ENCODE peak calls at places on chromosomes 12 and 14, in four cellular contexts. P is breast epithelium, J is A549, W is stomach. F is an unnamed sample.
A peak's percentile ranks its signal among the peaks of the same experiment; 100 is the strongest.

GRCh38 chr14:45051896-45052295 is 32.0 kb upstream of the PRPF39 start:
- DNase-seq in P (no peak), J (no peak), W (no peak), F (no peak)

GRCh38 chr14:32709072-32709471 is 229.6 kb upstream of the NPAS3 start:
- DNase-seq in P (no peak), J (peak; percentile 11), W (no peak), F (no peak)

GRCh38 chr14:34926552-34926951 is 51.4 kb upstream of the BAZ1A start:
- DNase-seq in P (no peak), J (no peak), W (no peak), F (no peak)

GRCh38 chr12:52927964-52928363 is 21.0 kb upstream of the KRT18 start:
- DNase-seq in P (no peak), J (no peak), W (no peak), F (no peak)

GRCh38 chr12:91397866-91398532 is 215.4 kb upstream of the DCN start:
- DNase-seq in P (no peak), J (no peak), W (no peak), F (no peak)

GRCh38 chr14:87896393-87897380 is 96.3 kb downstream of the GALC start:
- DNase-seq in P (no peak), J (peak; percentile 54), W (no peak), F (no peak)

GRCh38 chr12:67759829-67760228 is 111.3 kb downstream of the DYRK2 start:
- DNase-seq in P (no peak), J (no peak), W (no peak), F (peak; percentile 47)

GRCh38 chr12:52440821-52441319 is 6.7 kb upstream of the KRT75 start:
- DNase-seq in P (no peak), J (peak; percentile 37), W (no peak), F (no peak)

GRCh38 chr12:6532051-6532926 is 2.0 kb upstream of the GAPDH start:
- DNase-seq in P (no peak), J (peak; percentile 94), W (peak; percentile 55), F (peak; percentile 51)

GRCh38 chr12:107843351-107844311 is 69.1 kb downstream of the ASCL4 start:
- DNase-seq in P (no peak), J (no peak), W (no peak), F (no peak)

GRCh38 chr12:64780220-64780530 is 21.0 kb upstream of the GNS start:
- DNase-seq in P (no peak), J (no peak), W (no peak), F (no peak)

GRCh38 chr12:64781374-64782029 is 22.3 kb upstream of the GNS start:
- DNase-seq in P (no peak), J (no peak), W (peak; percentile 34), F (peak; percentile 68)

GRCh38 chr12:64782181-64782580 is 23.0 kb upstream of the GNS start:
- DNase-seq in P (no peak), J (no peak), W (no peak), F (no peak)

GRCh38 chr12:64779349-64779974 is 20.3 kb upstream of the GNS start:
- DNase-seq in P (no peak), J (no peak), W (no peak), F (no peak)

DNA sequence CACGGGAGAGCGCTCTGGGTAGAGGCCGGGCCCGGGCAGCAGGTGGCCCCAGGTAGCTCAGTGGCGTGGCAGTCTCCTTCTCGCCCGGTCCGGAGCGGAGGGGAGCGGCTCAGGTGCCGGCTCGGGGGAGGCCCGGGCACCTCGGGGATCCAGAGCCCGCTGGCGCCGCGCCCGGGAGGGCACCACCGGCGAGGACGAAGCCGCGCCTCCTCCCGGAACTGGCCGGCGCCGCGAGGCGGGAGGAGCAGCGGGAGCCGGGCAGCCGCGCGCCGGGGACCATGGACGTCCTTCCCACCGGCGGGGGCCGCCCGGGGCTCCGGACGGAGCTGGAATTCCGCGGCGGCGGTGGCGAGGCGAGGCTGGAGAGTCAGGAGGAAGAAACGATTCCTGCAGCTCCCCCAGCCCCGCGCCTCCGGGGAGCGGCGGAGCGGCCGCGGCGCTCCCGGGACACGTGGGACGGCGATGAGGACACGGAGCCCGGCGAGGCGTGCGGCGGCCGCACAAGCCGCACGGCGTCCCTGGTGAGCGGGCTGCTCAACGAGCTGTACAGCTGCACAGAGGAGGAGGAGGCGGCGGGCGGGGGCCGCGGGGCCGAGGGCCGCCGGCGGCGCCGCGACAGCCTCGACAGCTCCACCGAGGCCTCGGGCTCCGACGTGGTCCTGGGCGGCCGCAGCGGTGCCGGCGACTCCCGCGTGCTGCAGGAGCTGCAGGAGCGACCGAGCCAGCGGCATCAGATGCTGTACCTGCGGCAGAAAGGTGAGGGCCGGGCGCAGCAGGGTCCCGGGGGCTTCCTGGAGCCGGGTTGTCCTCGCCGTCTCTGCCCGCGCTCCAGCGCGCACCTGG is 21.5 kb upstream of the GNS start:
- DNase-seq in P (no peak), J (peak; percentile 33), W (peak; percentile 87), F (peak; percentile 87)
- TF ChIP-seq CTCF in P (no peak), J (no peak), W (no peak), F (no peak)

DNA sequence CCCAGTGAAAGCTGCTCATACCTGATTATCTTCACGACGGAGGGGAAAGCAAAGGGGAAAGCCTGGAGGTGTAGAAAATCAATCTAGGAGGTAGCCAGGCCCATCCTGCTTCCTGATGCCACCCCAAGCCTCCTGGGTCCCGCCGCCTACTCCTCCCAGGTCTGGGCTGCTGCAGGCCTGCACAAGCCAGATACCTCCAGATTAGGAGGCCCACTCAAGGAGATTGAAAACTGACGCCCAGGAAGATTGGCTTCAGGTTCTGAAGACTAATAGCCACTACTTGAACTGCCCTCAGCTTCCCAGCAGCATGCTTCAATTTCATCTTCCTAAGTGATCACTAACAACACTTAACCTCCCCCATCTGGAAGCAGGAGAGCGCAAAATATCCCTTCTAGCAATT is 87.1 kb downstream of the GCH1 start:
- DNase-seq in P (no peak), J (no peak), W (no peak), F (no peak)
- H3K4me1 ChIP-seq in P (no peaks in the 10 kb centered on the region), J (no peaks in the 10 kb centered on the region), W (no peaks in the 10 kb centered on the region), F (no peaks in the 10 kb centered on the region)

DNA sequence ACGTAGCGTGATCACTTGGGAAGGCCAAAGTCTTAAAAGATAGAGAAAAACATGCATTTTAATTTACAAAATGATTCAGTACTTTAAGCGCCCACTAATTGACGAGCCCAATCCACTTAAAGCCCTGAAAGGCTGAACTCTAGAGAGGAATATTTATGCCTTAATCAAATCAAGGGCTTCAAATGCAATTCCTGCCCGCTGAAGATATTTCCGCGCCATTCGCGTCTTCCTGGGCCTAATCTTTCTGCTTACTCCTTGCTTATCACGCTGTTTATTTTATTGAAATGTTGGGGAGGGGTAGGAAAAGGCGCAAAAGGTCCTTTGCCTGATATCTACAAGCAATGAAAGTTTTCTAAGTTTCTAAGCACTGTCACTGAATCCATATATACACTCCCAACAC is 4.0 kb downstream of the TBX3 start:
- DNase-seq in P (no peak), J (no peak), W (no peak), F (no peak)
- H3K4me3 ChIP-seq in P (peak overlapping the region; percentile 63), J (peak overlapping the region; percentile 57), W (peak overlapping the region; percentile 46), F (no peak overlapping the region)

GRCh38 chr12:72872986-72873385 is 600.8 kb downstream of the TRHDE start:
- DNase-seq in P (no peak), J (no peak), W (no peak), F (no peak)
- TF ChIP-seq CTCF in P (no peak), J (no peak), W (no peak), F (no peak)

DNA sequence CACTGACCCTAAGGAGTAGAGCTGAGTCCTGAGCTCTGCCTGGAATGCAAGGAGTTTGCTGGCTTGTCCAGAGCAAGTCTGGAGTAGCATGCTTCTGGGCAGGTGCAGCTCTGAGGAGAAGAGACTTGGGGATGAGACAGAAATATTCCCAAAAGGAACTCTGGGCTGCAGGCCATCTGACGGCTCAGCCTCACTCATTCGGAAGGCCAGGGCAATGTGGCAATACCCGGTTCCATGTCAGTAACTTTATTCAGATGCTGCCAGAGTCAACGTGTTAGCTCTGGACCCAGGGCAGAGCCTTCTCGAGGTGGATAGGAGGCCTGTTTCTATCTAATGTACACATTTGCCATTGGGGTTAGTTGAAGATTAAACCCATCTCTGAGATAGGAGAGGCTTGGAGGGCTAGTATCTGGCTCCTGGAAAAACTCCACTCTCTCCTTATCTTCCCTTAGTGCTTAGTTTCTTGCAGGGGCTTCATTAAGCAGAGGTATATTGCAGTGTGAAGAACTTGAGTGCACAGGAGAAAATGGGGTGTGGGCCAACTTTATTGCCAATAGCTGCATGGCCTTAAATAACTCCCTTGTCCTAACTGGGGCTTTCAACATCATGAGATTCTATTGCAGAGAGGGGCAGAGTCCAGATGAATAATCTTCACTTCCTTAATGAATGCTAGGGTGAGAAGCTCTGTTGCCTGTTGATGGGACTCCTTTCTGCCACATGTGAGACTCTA is 65.6 kb downstream of the NTF3 start:
- DNase-seq in P (no peak), J (no peak), W (no peak), F (no peak)
- H3K4me1 ChIP-seq in P (no peaks in the 10 kb centered on the region), J (no peaks in the 10 kb centered on the region), W (no peaks in the 10 kb centered on the region), F (no peaks in the 10 kb centered on the region)

DNA sequence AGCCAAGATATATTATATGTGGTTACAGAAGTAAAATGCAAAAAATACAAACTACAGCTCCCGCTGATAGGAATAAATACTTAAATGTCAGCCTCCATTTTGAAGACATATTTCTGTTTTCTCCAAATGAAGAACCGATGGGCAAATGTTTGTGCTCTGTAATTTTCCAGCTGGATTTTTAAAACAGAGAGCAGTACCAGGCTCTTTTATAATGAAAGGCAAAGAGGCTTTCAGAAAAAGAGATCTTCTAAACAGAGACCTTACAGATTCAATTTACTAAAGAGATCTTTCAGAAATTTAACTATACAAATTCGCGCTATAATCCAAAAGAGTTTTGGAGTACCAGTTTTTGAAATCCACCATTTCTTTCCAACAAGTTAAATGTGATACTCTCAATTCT is 19.9 kb downstream of the MAP4K5 start:
- DNase-seq in P (no peak), J (no peak), W (no peak), F (no peak)
- H3K4me3 ChIP-seq in P (no peak overlapping the region), J (no peak overlapping the region), W (no peak overlapping the region), F (no peak overlapping the region)

GRCh38 chr12:11638271-11638916 is 11.1 kb upstream of the ETV6 start:
- DNase-seq in P (no peak), J (no peak), W (no peak), F (no peak)
- TF ChIP-seq CTCF in P (no peak), J (no peak), W (no peak), F (no peak)

DNA sequence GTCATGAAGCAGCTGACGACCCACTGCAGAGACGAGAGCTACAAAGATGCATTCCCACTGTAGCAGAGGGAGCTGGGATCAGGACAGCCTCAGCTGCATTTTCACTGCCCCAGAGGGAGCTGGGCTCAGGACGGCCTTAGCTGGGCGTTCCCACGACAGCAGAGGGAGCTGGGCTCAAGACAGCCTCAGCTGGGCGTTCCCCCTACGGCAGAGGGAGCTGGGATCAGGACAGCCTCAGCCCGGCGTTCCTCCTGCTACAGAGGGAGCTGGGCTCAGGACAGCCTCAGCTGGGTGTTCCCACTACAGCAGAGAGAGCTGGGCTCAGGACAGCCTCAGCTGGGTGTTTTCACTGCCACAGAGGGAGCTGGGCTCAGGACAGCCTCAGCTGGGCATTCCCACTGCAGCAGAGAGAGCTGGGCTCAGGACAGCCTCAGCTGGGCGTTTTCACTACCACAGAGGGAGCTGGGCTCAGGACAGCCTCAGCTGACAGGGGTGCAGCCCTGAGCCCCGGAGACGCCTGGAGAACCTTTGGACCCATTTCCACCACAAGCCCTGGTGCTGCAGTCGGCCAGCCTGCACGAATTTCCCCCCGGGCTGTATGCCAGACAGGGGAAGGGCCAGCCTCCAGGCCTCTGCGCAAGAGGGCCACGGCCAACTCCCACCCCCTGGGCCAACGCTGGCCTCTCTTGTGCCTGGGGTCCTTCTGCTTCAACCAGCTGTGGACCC is 2.8 kb upstream of the C14orf180 start:
- DNase-seq in P (no peak), J (peak; percentile 39), W (peak; percentile 70), F (no peak)
- H3K4me1 ChIP-seq in P (no peaks in the 10 kb centered on the region), J (peaks cover 4% of the 10 kb centered on the region), W (peaks cover 52% of the 10 kb centered on the region), F (peaks cover 49% of the 10 kb centered on the region)